ENCODE peak calls at places on chromosomes 11 and 22, in ten cellular contexts. N, F, D, K, C, S, O, X, R and G are unnamed samples.

GRCh38 chr11:63843042-63843441 is 4.1 kb downstream of the MARK2 start:
- DNase-seq in N (no peak), F (no peak), D (no peak), K (no peak), C (no peak), S (no peak), O (no peak), X (no peak), R (no peak), G (no peak)

GRCh38 chr22:22454997-22455396 is 53.5 kb downstream of the ZNF280B start:
- DNase-seq in N (no peak), F (no peak), D (no peak), K (no peak), C (no peak), S (no peak), O (no peak), X (no peak), R (no peak), G (no peak)

GRCh38 chr22:30982501-30982900 is 13.4 kb downstream of the TUG1 start:
- DNase-seq in N (no peak), F (no peak), D (no peak), K (no peak), C (no peak), S (no peak), O (no peak), X (no peak), R (no peak), G (no peak)

GRCh38 chr11:86335131-86335768 is 33.2 kb downstream of the HIKESHI start:
- DNase-seq in N (peak), F (no peak), D (no peak), K (no peak), C (no peak), S (no peak), O (no peak), X (no peak), R (no peak), G (no peak)

GRCh38 chr22:17896552-17896951 is 122.3 kb upstream of the BID start:
- DNase-seq in N (no peak), F (no peak), D (peak), K (no peak), C (no peak), S (peak), O (no peak), X (no peak), R (no peak), G (no peak)

GRCh38 chr11:44596541-44597276 is 31.2 kb downstream of the CD82 start:
- DNase-seq in N (no peak), F (no peak), D (no peak), K (peak), C (peak), S (no peak), O (no peak), X (no peak), R (no peak), G (no peak)

GRCh38 chr11:65127473-65128181 is 5.5 kb downstream of the MRPL49 start:
- DNase-seq in N (no peak), F (no peak), D (no peak), K (no peak), C (no peak), S (no peak), O (peak), X (no peak), R (no peak), G (no peak)

GRCh38 chr22:45262931-45263789 is 21.6 kb upstream of the UPK3A start:
- DNase-seq in N (no peak), F (no peak), D (no peak), K (peak), C (no peak), S (no peak), O (no peak), X (no peak), R (no peak), G (no peak)

GRCh38 chr22:38570841-38571364 is 920 bp upstream of the DMC1 start:
- DNase-seq in N (no peak), F (peak), D (peak), K (peak), C (peak), S (peak), O (peak), X (no peak), R (no peak), G (no peak)

GRCh38 chr22:44497218-44497903 is 672 bp downstream of the RTL6 start:
- DNase-seq in N (no peak), F (peak), D (no peak), K (no peak), C (peak), S (no peak), O (no peak), X (no peak), R (peak), G (no peak)

GRCh38 chr11:112128483-112129121 is 35.3 kb downstream of the IL18 start:
- DNase-seq in N (peak), F (peak), D (no peak), K (no peak), C (peak), S (peak), O (no peak), X (peak), R (no peak), G (no peak)

GRCh38 chr11:121467965-121468364 is 15.2 kb upstream of the SORL1-AS1 start:
- DNase-seq in N (no peak), F (no peak), D (no peak), K (no peak), C (peak), S (no peak), O (no peak), X (no peak), R (no peak), G (no peak)

GRCh38 chr22:21902296-21903087 is 35.0 kb upstream of the MAPK1 start:
- DNase-seq in N (no peak), F (no peak), D (no peak), K (no peak), C (no peak), S (no peak), O (no peak), X (no peak), R (no peak), G (no peak)

GRCh38 chr11:95154514-95154913 is 64.9 kb downstream of the ENDOD1 start:
- DNase-seq in N (no peak), F (peak), D (peak), K (peak), C (peak), S (peak), O (no peak), X (no peak), R (no peak), G (no peak)

GRCh38 chr22:36571991-36572390 is 43.0 kb upstream of the EIF3D start:
- DNase-seq in N (no peak), F (no peak), D (no peak), K (no peak), C (no peak), S (peak), O (no peak), X (no peak), R (no peak), G (no peak)

GRCh38 chr11:63445720-63446119 is 45.2 kb downstream of the PLAAT5 start:
- DNase-seq in N (no peak), F (peak), D (no peak), K (no peak), C (peak), S (no peak), O (no peak), X (no peak), R (no peak), G (no peak)

GRCh38 chr22:28899199-28899853 is 16.0 kb downstream of the ZNRF3 start:
- DNase-seq in N (no peak), F (no peak), D (no peak), K (peak), C (peak), S (no peak), O (peak), X (no peak), R (no peak), G (no peak)

GRCh38 chr22:49086606-49087157 is 741.0 kb downstream of the BRD1 start:
- DNase-seq in N (no peak), F (no peak), D (no peak), K (no peak), C (no peak), S (no peak), O (peak), X (no peak), R (peak), G (no peak)

GRCh38 chr11:72195921-72196320 is 4.0 kb downstream of the FOLR1 start:
- DNase-seq in N (no peak), F (no peak), D (no peak), K (no peak), C (no peak), S (no peak), O (peak), X (no peak), R (no peak), G (no peak)

GRCh38 chr11:14270690-14271542 is 88.1 kb downstream of the RRAS2 start:
- DNase-seq in N (no peak), F (no peak), D (no peak), K (no peak), C (no peak), S (no peak), O (no peak), X (no peak), R (no peak), G (no peak)

GRCh38 chr22:18000441-18001039 is 23.8 kb downstream of the MICAL3 start:
- DNase-seq in N (no peak), F (no peak), D (peak), K (peak), C (no peak), S (peak), O (peak), X (no peak), R (no peak), G (no peak)

GRCh38 chr22:19722175-19722914 is 994 bp upstream of the GP1BB start:
- DNase-seq in N (no peak), F (no peak), D (peak), K (no peak), C (no peak), S (no peak), O (no peak), X (no peak), R (no peak), G (no peak)

GRCh38 chr11:112639469-112639868 is 321.8 kb upstream of the NCAM1 start:
- DNase-seq in N (no peak), F (no peak), D (no peak), K (no peak), C (no peak), S (no peak), O (no peak), X (no peak), R (no peak), G (no peak)

GRCh38 chr11:87256694-87257340 is 219.1 kb downstream of the TMEM135 start:
- DNase-seq in N (no peak), F (no peak), D (no peak), K (no peak), C (no peak), S (no peak), O (no peak), X (no peak), R (no peak), G (no peak)

GRCh38 chr22:47398921-47399790 is 636.7 kb downstream of the TBC1D22A start:
- DNase-seq in N (no peak), F (no peak), D (no peak), K (no peak), C (no peak), S (no peak), O (peak), X (no peak), R (peak), G (no peak)

GRCh38 chr22:47396515-47396914 is 634.1 kb downstream of the TBC1D22A start:
- DNase-seq in N (no peak), F (no peak), D (no peak), K (no peak), C (no peak), S (no peak), O (peak), X (no peak), R (peak), G (no peak)

GRCh38 chr22:47398491-47398890 is 636.0 kb downstream of the TBC1D22A start:
- DNase-seq in N (no peak), F (no peak), D (no peak), K (no peak), C (no peak), S (no peak), O (peak), X (no peak), R (no peak), G (no peak)

GRCh38 chr22:47396105-47396504 is 633.7 kb downstream of the TBC1D22A start:
- DNase-seq in N (no peak), F (no peak), D (no peak), K (no peak), C (no peak), S (no peak), O (no peak), X (no peak), R (peak), G (no peak)

GRCh38 chr22:47397673-47398072 is 635.2 kb downstream of the TBC1D22A start:
- DNase-seq in N (no peak), F (no peak), D (no peak), K (no peak), C (no peak), S (no peak), O (peak), X (no peak), R (peak), G (no peak)
- H3K4me3 ChIP-seq in N (no peak), F (no peak), D (no peak), K (no peak), C (no peak), S (no peak), O (no peak), X (no peak), R (no peak), G (no peak)

DNA sequence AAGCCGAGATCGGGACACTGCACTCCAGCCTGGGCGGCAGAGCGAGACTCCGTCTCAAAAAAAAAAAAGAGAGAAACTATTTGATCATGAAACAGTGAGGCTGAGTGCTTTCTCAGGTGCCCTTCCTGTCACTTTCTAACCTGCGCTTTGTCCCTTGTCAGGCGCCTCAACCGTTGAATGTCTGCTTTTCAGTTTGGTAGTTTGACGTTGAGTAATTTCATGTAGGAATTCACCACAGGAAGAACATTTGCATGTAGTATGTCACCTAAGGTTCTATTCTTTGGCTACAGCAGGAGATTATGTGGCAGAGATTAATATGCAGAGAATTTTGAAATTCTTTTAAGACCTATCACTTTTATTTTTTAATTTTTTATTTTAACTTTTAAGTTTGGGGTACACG is 57.2 kb downstream of the PPFIA1 start:
- DNase-seq in N (no peak), F (no peak), D (no peak), K (no peak), C (no peak), S (no peak), O (no peak), X (no peak), R (no peak), G (no peak)
- TF ChIP-seq CTCF in N (no peak), F (no peak), D (no peak), K (no peak), C (no peak), S (no peak), O (no peak), X (no peak), R (no peak), G (no peak)

GRCh38 chr22:39996732-39997131 is 2.0 kb downstream of the FAM83F start:
- DNase-seq in N (no peak), F (no peak), D (no peak), K (no peak), C (no peak), S (no peak), O (no peak), X (no peak), R (no peak), G (no peak)
- H3K4me3 ChIP-seq in N (no peak), F (no peak), D (no peak), K (no peak), C (no peak), S (no peak), O (no peak), X (no peak), R (no peak), G (no peak)

GRCh38 chr11:105862736-105863367 is 159.2 kb downstream of the MSANTD4 start:
- DNase-seq in N (peak), F (peak), D (peak), K (peak), C (peak), S (peak), O (no peak), X (peak), R (no peak), G (peak)

GRCh38 chr11:105860105-105860504 is 161.9 kb downstream of the MSANTD4 start:
- DNase-seq in N (no peak), F (no peak), D (no peak), K (no peak), C (no peak), S (no peak), O (no peak), X (no peak), R (no peak), G (no peak)

GRCh38 chr11:105856954-105857353 is 165.1 kb downstream of the MSANTD4 start:
- DNase-seq in N (no peak), F (no peak), D (no peak), K (no peak), C (no peak), S (no peak), O (no peak), X (no peak), R (no peak), G (peak)

DNA sequence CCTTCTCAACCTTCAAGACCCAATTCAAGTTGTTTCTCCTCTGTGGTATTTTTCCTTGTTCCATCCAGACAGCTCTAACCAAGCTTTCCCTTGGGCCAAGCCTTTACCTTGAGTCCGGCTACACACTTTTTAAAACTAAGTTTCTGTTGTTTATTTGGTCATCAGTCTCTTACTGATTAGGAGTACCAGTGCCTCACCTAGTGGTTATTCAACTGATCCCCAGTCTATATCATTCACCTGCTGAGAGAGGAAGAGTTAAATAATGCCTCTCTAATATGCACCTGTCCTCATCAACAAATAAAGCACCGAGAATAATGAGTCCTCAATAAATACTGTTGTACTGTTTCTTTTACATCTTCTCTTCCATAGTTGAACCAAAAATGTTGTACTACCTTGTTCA is 160.8 kb downstream of the MSANTD4 start:
- DNase-seq in N (no peak), F (no peak), D (peak), K (no peak), C (no peak), S (no peak), O (no peak), X (no peak), R (no peak), G (no peak)
- TF ChIP-seq CTCF in N (no peak), F (no peak), D (peak), K (no peak), C (no peak), S (peak), O (no peak), X (no peak), R (no peak), G (peak)